ENCODE peak calls at places on chromosomes 16 and 17, in ten cellular contexts. U is mucosa of descending colon; Z is esophagus squamous epithelium; B is H7; H is CD4-positive, alpha-beta memory T cell; V is GM23338; Y is prostate gland; D is lower lobe of right lung; S is upper lobe of right lung; F is tibial artery. G is an unnamed sample.

GRCh38 chr17:2814499-2815341 is 18.5 kb downstream of the RAP1GAP2 start:
- DNase-seq in S (no peak), H (peak; percentile 98), B (no peak), V (no peak), D (peak; percentile 72), F (no peak), U (peak; percentile 54), Y (no peak), Z (no peak), G (no peak)

GRCh38 chr17:7045492-7046126 is 1.7 kb upstream of the SLC16A11 start:
- DNase-seq in S (no peak), V (peak; percentile 76), B (peak; percentile 60), F (no peak), H (peak; percentile 75), Z (no peak), Y (peak; percentile 55), D (no peak), U (no peak), G (peak; percentile 69)

GRCh38 chr16:57422026-57422944 is 17.7 kb downstream of the CCL17 start:
- DNase-seq in V (peak; percentile 71), B (peak; percentile 71), U (peak; percentile 44), S (no peak), H (no peak), D (no peak), Z (no peak), Y (peak; percentile 51), F (peak; percentile 81), G (peak; percentile 77)

GRCh38 chr17:74736423-74737298 is at the start of gene RAB37:
- DNase-seq in Y (no peak), Z (no peak), H (peak; percentile 42), V (peak; percentile 84), U (peak; percentile 65), B (peak; percentile 97), F (no peak), S (peak; percentile 81), D (peak; percentile 75), G (no peak)

GRCh38 chr17:12627177-12627629 is 38.5 kb upstream of the MYOCD start:
- DNase-seq in H (no peak), B (no peak), D (no peak), Z (no peak), F (peak; percentile 94), U (no peak), Y (peak; percentile 8), V (no peak), S (no peak), G (no peak)

GRCh38 chr16:12677472-12677871 is 126.2 kb downstream of the CPPED1 start:
- DNase-seq in F (no peak), Z (no peak), B (no peak), U (no peak), V (no peak), Y (no peak), S (no peak), D (no peak), H (no peak), G (no peak)

GRCh38 chr17:80923211-80924110 is 68.2 kb upstream of the CHMP6 start:
- DNase-seq in D (no peak), Y (no peak), V (no peak), U (no peak), H (no peak), Z (no peak), B (no peak), S (peak; percentile 60), F (peak; percentile 60), G (no peak)

GRCh38 chr17:29444589-29444988 is 54.4 kb downstream of the TAOK1 start:
- DNase-seq in F (no peak), Y (no peak), D (no peak), H (no peak), U (no peak), S (no peak), Z (no peak), V (no peak), B (no peak), G (no peak)

GRCh38 chr17:7882068-7882467 is 6.5 kb upstream of the CHD3 start:
- DNase-seq in V (no peak), F (no peak), D (no peak), Y (no peak), S (no peak), Z (no peak), H (no peak), B (no peak), U (no peak), G (no peak)

GRCh38 chr17:49819118-49819517 is 28.8 kb downstream of the TAC4 start:
- DNase-seq in H (no peak), U (no peak), B (no peak), Y (no peak), Z (no peak), F (no peak), V (no peak), S (no peak), D (no peak), G (no peak)

GRCh38 chr17:49815761-49816281 is 27.3 kb downstream of the KAT7 start:
- DNase-seq in U (no peak), F (no peak), Y (peak; percentile 77), S (no peak), V (peak; percentile 94), B (peak; percentile 60), D (no peak), Z (no peak), H (no peak), G (peak; percentile 87)

GRCh38 chr17:49819651-49820050 is 28.2 kb downstream of the TAC4 start:
- DNase-seq in Y (no peak), S (no peak), U (no peak), H (no peak), B (no peak), V (no peak), Z (no peak), D (no peak), F (no peak), G (no peak)

GRCh38 chr17:49820773-49821172 is 27.1 kb downstream of the TAC4 start:
- DNase-seq in D (no peak), Y (no peak), B (no peak), F (no peak), H (no peak), S (no peak), V (no peak), U (no peak), Z (no peak), G (no peak)

GRCh38 chr17:49817993-49818392 is 29.5 kb downstream of the KAT7 start:
- DNase-seq in S (no peak), B (no peak), H (peak; percentile 78), Z (no peak), V (no peak), F (no peak), U (no peak), Y (no peak), D (no peak), G (no peak)
- H3K36me3 ChIP-seq in S (peaks cover 82% of the 10 kb centered on the region), B (peaks cover 26% of the 10 kb centered on the region), H (peaks cover 38% of the 10 kb centered on the region), Z (peaks cover 7% of the 10 kb centered on the region), V (peaks cover 39% of the 10 kb centered on the region), F (peaks cover 74% of the 10 kb centered on the region), U (peaks cover 8% of the 10 kb centered on the region), Y (no peaks in the 10 kb centered on the region), D (peaks cover 97% of the 10 kb centered on the region), G (peaks cover 42% of the 10 kb centered on the region)

GRCh38 chr16:79563919-79564318 is 36.6 kb downstream of the MAF start:
- DNase-seq in Y (no peak), U (no peak), F (no peak), V (peak; percentile 8), H (no peak), S (no peak), D (no peak), Z (no peak), B (no peak), G (no peak)
- H3K4me3 ChIP-seq in Y (no peak overlapping the region), U (no peak overlapping the region), F (no peak overlapping the region), V (no peak overlapping the region), H (no peak overlapping the region), S (no peak overlapping the region), D (no peak overlapping the region), Z (no peak overlapping the region), B (no peak overlapping the region), G (no peak overlapping the region)

DNA sequence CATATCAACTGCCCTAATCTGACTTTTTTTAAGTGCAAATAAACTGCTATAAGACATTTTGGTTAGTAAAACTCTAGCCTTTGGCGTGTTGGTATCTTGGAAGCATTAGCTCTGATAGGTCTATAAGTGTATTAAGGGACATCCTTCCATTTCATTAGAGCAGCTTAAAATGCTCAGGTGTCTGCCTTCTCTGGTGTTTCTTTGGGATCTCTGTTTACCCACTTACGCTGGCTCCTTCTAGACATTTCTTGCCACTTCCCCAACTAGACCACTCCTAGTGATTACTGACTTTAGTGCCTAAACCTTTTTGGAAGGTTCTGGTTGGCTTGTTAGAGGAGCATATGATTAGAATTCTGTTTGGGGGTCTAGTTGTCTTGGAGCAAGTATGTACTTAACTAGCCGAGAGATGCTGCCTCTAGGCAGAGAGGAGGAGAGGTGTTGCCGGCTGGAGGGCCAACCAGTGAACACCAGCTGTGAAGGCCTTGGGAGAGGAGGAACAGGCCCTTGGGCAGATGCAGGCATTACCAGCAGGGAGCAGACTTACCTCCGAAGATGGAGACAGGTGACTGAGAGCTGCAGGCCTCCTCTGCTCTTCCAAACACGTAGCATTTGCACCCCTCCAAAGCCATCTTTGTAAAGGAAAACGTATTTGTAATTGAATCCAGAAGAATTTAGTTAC is 15.2 kb upstream of the CLEC18C start:
- DNase-seq in S (no peak), D (no peak), Y (peak; percentile 4), F (no peak), Z (no peak), U (no peak), H (no peak), V (peak; percentile 37), B (peak; percentile 61), G (peak; percentile 23)
- H3K36me3 ChIP-seq in S (peaks cover 96% of the 10 kb centered on the region), D (peaks cover 94% of the 10 kb centered on the region), Y (peaks cover 48% of the 10 kb centered on the region), F (peaks cover 96% of the 10 kb centered on the region), Z (peaks cover 29% of the 10 kb centered on the region), U (peaks cover 26% of the 10 kb centered on the region), H (peaks cover 64% of the 10 kb centered on the region), V (peaks cover 48% of the 10 kb centered on the region), B (peaks cover 47% of the 10 kb centered on the region), G (peaks cover 82% of the 10 kb centered on the region)

DNA sequence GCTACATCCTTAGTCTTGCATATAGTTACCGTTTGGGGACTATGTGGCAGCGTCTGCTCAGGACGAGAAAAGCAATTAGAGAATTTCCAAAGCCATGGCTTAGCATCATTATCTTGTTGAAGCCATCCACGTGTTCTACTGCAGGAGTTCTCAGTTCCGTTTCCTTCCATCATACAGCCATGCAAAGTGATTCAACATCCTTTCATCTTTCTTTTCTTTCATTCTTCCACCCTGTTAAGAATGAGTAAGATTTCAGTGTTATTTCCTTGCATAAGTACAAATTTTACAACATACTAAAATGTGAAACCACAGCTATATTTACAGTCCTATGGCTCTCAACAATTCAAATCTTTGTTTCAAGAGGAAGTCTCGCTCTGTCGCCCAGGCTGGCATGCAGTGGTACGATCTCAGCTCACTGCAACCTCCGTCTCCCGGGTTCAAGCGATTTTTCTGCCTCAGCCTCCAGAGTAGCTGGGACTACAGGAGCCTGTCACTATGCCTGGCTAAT is 3.8 kb downstream of the MARF1 start:
- DNase-seq in F (no peak), Z (no peak), D (no peak), V (no peak), H (no peak), U (no peak), B (no peak), S (no peak), Y (no peak), G (no peak)
- H3K4me3 ChIP-seq in F (no peak overlapping the region), Z (no peak overlapping the region), D (no peak overlapping the region), V (no peak overlapping the region), H (no peak overlapping the region), U (no peak overlapping the region), B (no peak overlapping the region), S (no peak overlapping the region), Y (no peak overlapping the region), G (no peak overlapping the region)